ENCODE peak calls at places on chromosome 16, in seven cellular contexts. Z, P, T, D, C, O and K are unnamed samples.

GRCh38 chr16:25073849-25074248 is 37.7 kb upstream of the LCMT1 start:
- DNase-seq in Z (no peak), P (no peak), T (no peak), D (no peak), C (no peak), O (no peak), K (no peak)

GRCh38 chr16:86901483-86901882 is 323.1 kb downstream of the FOXL1 start:
- DNase-seq in Z (peak; percentile 94), P (no peak), T (peak; percentile 49), D (no peak), C (no peak), O (peak; percentile 33), K (no peak)

GRCh38 chr16:53089434-53090270 is 34.9 kb downstream of the CHD9 start:
- DNase-seq in Z (peak; percentile 75), P (no peak), T (peak; percentile 64), D (no peak), C (no peak), O (no peak), K (no peak)

GRCh38 chr16:47213761-47214440 is 70.2 kb upstream of the NETO2 start:
- DNase-seq in Z (no peak), P (no peak), T (peak; percentile 12), D (no peak), C (no peak), O (peak; percentile 68), K (no peak)

GRCh38 chr16:19238386-19238785 is 47.1 kb upstream of the CLEC19A start:
- DNase-seq in Z (no peak), P (no peak), T (no peak), D (no peak), C (no peak), O (no peak), K (no peak)

GRCh38 chr16:79261461-79261860 is 339.1 kb downstream of the MAF start:
- DNase-seq in Z (no peak), P (no peak), T (no peak), D (no peak), C (peak; percentile 74), O (no peak), K (no peak)

GRCh38 chr16:82824408-82824807 is 197.6 kb downstream of the CDH13 start:
- DNase-seq in Z (no peak), P (no peak), T (peak; percentile 14), D (no peak), C (no peak), O (no peak), K (no peak)

GRCh38 chr16:47026947-47027346 is 53.5 kb upstream of the DNAJA2 start:
- DNase-seq in Z (no peak), P (no peak), T (peak; percentile 34), D (no peak), C (no peak), O (peak; percentile 22), K (no peak)

GRCh38 chr16:68760671-68761275 is 23.7 kb downstream of the CDH1 start:
- DNase-seq in Z (no peak), P (no peak), T (peak; percentile 18), D (no peak), C (no peak), O (peak; percentile 96), K (peak; percentile 46)

GRCh38 chr16:13611596-13611995 is 308.4 kb upstream of the ERCC4 start:
- DNase-seq in Z (no peak), P (no peak), T (no peak), D (no peak), C (no peak), O (no peak), K (no peak)

GRCh38 chr16:63067141-63067540 is 1030.9 kb upstream of the CDH8 start:
- DNase-seq in Z (no peak), P (no peak), T (no peak), D (no peak), C (no peak), O (no peak), K (no peak)

GRCh38 chr16:13633381-13633861 is 286.5 kb upstream of the ERCC4 start:
- DNase-seq in Z (no peak), P (no peak), T (no peak), D (no peak), C (no peak), O (no peak), K (no peak)

GRCh38 chr16:31008154-31008950 is 2.1 kb downstream of the STX1B start:
- DNase-seq in Z (no peak), P (no peak), T (peak; percentile 70), D (no peak), C (no peak), O (peak; percentile 66), K (no peak)

GRCh38 chr16:88613293-88613692 is 25.1 kb upstream of the IL17C start:
- DNase-seq in Z (no peak), P (no peak), T (no peak), D (no peak), C (no peak), O (no peak), K (no peak)

GRCh38 chr16:12097523-12098428 is 121.2 kb downstream of the SNX29 start:
- DNase-seq in Z (no peak), P (peak; percentile 44), T (peak; percentile 37), D (no peak), C (no peak), O (peak; percentile 79), K (no peak)

GRCh38 chr16:84239910-84240309 is at the start of gene KCNG4:
- DNase-seq in Z (no peak), P (no peak), T (no peak), D (no peak), C (no peak), O (no peak), K (no peak)

GRCh38 chr16:80896778-80897177 is 92.4 kb upstream of the CDYL2 start:
- DNase-seq in Z (no peak), P (no peak), T (no peak), D (no peak), C (no peak), O (peak; percentile 30), K (no peak)

GRCh38 chr16:80899804-80900592 is 95.6 kb upstream of the CDYL2 start:
- DNase-seq in Z (peak; percentile 90), P (peak; percentile 62), T (peak; percentile 94), D (no peak), C (no peak), O (peak; percentile 52), K (no peak)

GRCh38 chr16:80889779-80890359 is 85.5 kb upstream of the CDYL2 start:
- DNase-seq in Z (no peak), P (no peak), T (no peak), D (no peak), C (no peak), O (no peak), K (no peak)

GRCh38 chr16:80894091-80894490 is 89.7 kb upstream of the CDYL2 start:
- DNase-seq in Z (no peak), P (no peak), T (peak; percentile 58), D (no peak), C (no peak), O (no peak), K (no peak)
- TF ChIP-seq CTCF in Z (no peak), P (no peak), T (no peak), D (no peak), C (no peak), O (no peak), K (no peak)

GRCh38 chr16:72725643-72726042 is 322.3 kb downstream of the ZFHX3 start:
- DNase-seq in Z (no peak), P (no peak), T (no peak), D (no peak), C (no peak), O (no peak), K (no peak)
- TF ChIP-seq CTCF in Z (no peak), P (no peak), T (no peak), D (no peak), C (no peak), O (no peak), K (no peak)

GRCh38 chr16:66444049-66444481 is 17.0 kb downstream of the BEAN1 start:
- DNase-seq in Z (no peak), P (no peak), T (no peak), D (no peak), C (peak; percentile 52), O (no peak), K (no peak)
- TF ChIP-seq CTCF in Z (no peak), P (no peak), T (no peak), D (no peak), C (peak; percentile 39), O (no peak), K (no peak)

GRCh38 chr16:69936751-69937211 is 14.4 kb upstream of the CLEC18A start:
- DNase-seq in Z (no peak), P (no peak), T (no peak), D (no peak), C (no peak), O (no peak), K (no peak)

GRCh38 chr16:69938981-69939820 is 11.9 kb upstream of the CLEC18A start:
- DNase-seq in Z (no peak), P (no peak), T (no peak), D (no peak), C (peak; percentile 58), O (no peak), K (no peak)

GRCh38 chr16:69936252-69936651 is 14.9 kb upstream of the CLEC18A start:
- DNase-seq in Z (no peak), P (no peak), T (no peak), D (no peak), C (no peak), O (no peak), K (no peak)

GRCh38 chr16:69935740-69936139 is 15.4 kb upstream of the CLEC18A start:
- DNase-seq in Z (no peak), P (no peak), T (no peak), D (no peak), C (no peak), O (no peak), K (no peak)

DNA sequence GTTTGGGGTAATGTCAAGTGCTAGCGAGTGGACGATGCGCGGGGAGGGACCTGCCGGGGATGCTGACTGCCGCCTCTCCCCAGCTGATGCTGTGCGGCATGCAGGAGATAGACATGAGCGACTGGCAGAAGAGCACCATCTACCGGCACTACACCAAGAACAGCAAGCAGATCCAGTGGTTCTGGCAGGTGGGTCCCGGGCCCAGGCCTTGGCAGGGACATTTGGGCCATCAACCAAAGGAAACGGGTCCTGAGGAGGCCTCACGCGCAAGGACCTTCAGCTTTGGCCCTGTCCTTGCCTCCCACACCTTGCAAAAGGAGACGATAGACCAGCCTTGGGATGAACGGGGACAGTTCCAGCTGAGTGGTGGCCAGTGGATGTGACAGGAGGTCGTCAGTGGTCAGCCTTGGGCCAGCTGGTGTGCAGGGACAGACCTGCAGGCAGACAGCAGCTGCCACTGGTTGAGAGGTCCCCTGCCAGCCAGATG is 13.6 kb upstream of the CLEC18A start:
- DNase-seq in Z (no peak), P (no peak), T (no peak), D (no peak), C (no peak), O (no peak), K (no peak)
- TF ChIP-seq CTCF in Z (no peak), P (no peak), T (peak; percentile 30), D (no peak), C (peak; percentile 52), O (no peak), K (no peak)

GRCh38 chr16:74641969-74642368 is 24.7 kb downstream of the RFWD3 start:
- DNase-seq in Z (no peak), P (no peak), T (no peak), D (no peak), C (no peak), O (no peak), K (no peak)
- TF ChIP-seq CTCF in Z (no peak), P (no peak), T (no peak), D (no peak), C (no peak), O (no peak), K (no peak)